ENCODE peak calls at places on chromosomes 11 and 22, in ten cellular contexts. Y, A, F, O, V, Q, K, S, U and H are unnamed samples.

GRCh38 chr11:8756201-8756600 is 73.6 kb downstream of the RPL27A start:
- DNase-seq in S (no peak), A (no peak), Y (peak; percentile 44), Q (no peak), O (no peak), U (no peak), F (no peak), V (no peak), K (no peak), H (no peak)

GRCh38 chr11:36365937-36366336 is 69.8 kb downstream of the PRR5L start:
- DNase-seq in F (no peak), V (no peak), Q (no peak), K (no peak), A (no peak), S (no peak), U (no peak), Y (no peak), O (no peak), H (no peak)

GRCh38 chr11:86176165-86176884 is 68.2 kb upstream of the EED start:
- DNase-seq in Q (no peak), U (no peak), K (no peak), A (no peak), Y (no peak), V (no peak), F (no peak), O (peak; percentile 63), S (no peak), H (no peak)

GRCh38 chr11:17014774-17015638 is 792 bp upstream of the PLEKHA7 start:
- DNase-seq in F (peak; percentile 82), Q (no peak), O (peak; percentile 16), Y (no peak), A (no peak), S (peak; percentile 71), V (no peak), K (peak; percentile 76), U (peak; percentile 8), H (no peak)

GRCh38 chr22:31093956-31094622 is 13.0 kb downstream of the SMTN start:
- DNase-seq in S (peak; percentile 13), Q (no peak), Y (no peak), A (no peak), O (no peak), V (no peak), K (no peak), F (no peak), U (no peak), H (no peak)

GRCh38 chr22:31627223-31627731 is 34.7 kb downstream of the PISD start:
- DNase-seq in K (peak; percentile 42), O (no peak), Q (no peak), Y (no peak), A (no peak), U (no peak), V (no peak), F (no peak), S (no peak), H (no peak)

GRCh38 chr22:47206819-47207218 is 444.4 kb downstream of the TBC1D22A start:
- DNase-seq in Q (peak; percentile 12), V (no peak), A (no peak), O (no peak), F (no peak), S (no peak), Y (no peak), U (no peak), K (no peak), H (no peak)

GRCh38 chr11:107851704-107852315 is 6.8 kb downstream of the SLC35F2 start:
- DNase-seq in V (no peak), A (no peak), Y (no peak), F (no peak), O (no peak), Q (no peak), U (no peak), S (peak; percentile 67), K (no peak), H (no peak)

GRCh38 chr11:130308925-130309324 is 5.8 kb downstream of the ZBTB44 start:
- DNase-seq in Q (no peak), K (no peak), A (no peak), O (no peak), S (no peak), U (no peak), V (no peak), F (no peak), Y (no peak), H (no peak)

GRCh38 chr11:118621071-118621815 is 13.8 kb downstream of the PHLDB1 start:
- DNase-seq in V (peak; percentile 69), Y (peak; percentile 76), K (peak; percentile 97), F (peak; percentile 85), S (peak; percentile 82), Q (peak; percentile 38), O (peak; percentile 49), A (no peak), U (no peak), H (peak; percentile 86)

GRCh38 chr22:49072996-49073645 is 754.6 kb downstream of the BRD1 start:
- DNase-seq in F (no peak), Y (no peak), V (no peak), K (no peak), A (no peak), U (no peak), S (no peak), Q (no peak), O (no peak), H (no peak)

GRCh38 chr11:32023370-32023964 is 67.4 kb upstream of the RCN1 start:
- DNase-seq in Y (no peak), V (no peak), K (no peak), O (no peak), A (no peak), F (no peak), U (no peak), Q (no peak), S (no peak), H (no peak)

GRCh38 chr11:72079776-72080325 is 491 bp downstream of the NUMA1 start:
- DNase-seq in V (no peak), U (peak; percentile 48), S (peak; percentile 37), K (peak; percentile 64), O (no peak), Y (no peak), F (peak; percentile 31), A (no peak), Q (peak; percentile 19), H (peak; percentile 49)